ENCODE peak calls at places on chromosomes 7 and 10, in nine cellular contexts. P, S, E, D, K, Y, L, Q and I are unnamed samples. For H3K27me3 and H3K4me1, the result is how much of the 10 kb centered on the place peaks cover.

GRCh38 chr10:30502266-30503058 is 68.5 kb downstream of the MAP3K8 start:
- DNase-seq in P (peak), S (no peak), E (peak), D (no peak), K (no peak), Y (no peak), L (no peak), Q (peak), I (no peak)

GRCh38 chr10:37687581-37687980 is 169.8 kb downstream of the ZNF248 start:
- DNase-seq in P (no peak), S (no peak), E (no peak), D (no peak), K (no peak), Y (no peak), L (no peak), Q (no peak), I (no peak)

GRCh38 chr10:128304271-128304670 is 178.0 kb upstream of the MKI67 start:
- DNase-seq in P (no peak), S (no peak), E (no peak), D (no peak), K (no peak), Y (no peak), L (no peak), Q (no peak), I (no peak)

GRCh38 chr7:41449694-41450093 is 253.2 kb downstream of the INHBA start:
- DNase-seq in P (no peak), S (no peak), E (no peak), D (no peak), K (no peak), Y (no peak), L (no peak), Q (no peak), I (no peak)

GRCh38 chr7:48337012-48337621 is 165.9 kb downstream of the ABCA13 start:
- DNase-seq in P (peak), S (peak), E (no peak), D (no peak), K (no peak), Y (no peak), L (no peak), Q (peak), I (peak)

GRCh38 chr7:155491812-155492211 is 33.9 kb downstream of the EN2 start:
- DNase-seq in P (no peak), S (no peak), E (no peak), D (no peak), K (no peak), Y (no peak), L (no peak), Q (no peak), I (no peak)

GRCh38 chr7:99898836-99899235 is 20.5 kb downstream of the TRIM4 start:
- DNase-seq in P (no peak), S (no peak), E (no peak), D (no peak), K (no peak), Y (no peak), L (no peak), Q (no peak), I (no peak)

GRCh38 chr10:55158643-55159042 is 357.6 kb upstream of the PCDH15 start:
- DNase-seq in P (no peak), S (no peak), E (no peak), D (no peak), K (no peak), Y (no peak), L (no peak), Q (peak), I (no peak)

GRCh38 chr10:27826369-27826768 is 80.8 kb upstream of the MKX start:
- DNase-seq in P (no peak), S (no peak), E (no peak), D (no peak), K (no peak), Y (no peak), L (no peak), Q (no peak), I (no peak)

GRCh38 chr7:155589001-155589980 is 42.9 kb upstream of the CNPY1 start:
- DNase-seq in P (no peak), S (no peak), E (no peak), D (no peak), K (no peak), Y (no peak), L (no peak), Q (no peak), I (no peak)

GRCh38 chr7:115911466-115911865 is 119.1 kb downstream of the TFEC start:
- DNase-seq in P (no peak), S (no peak), E (no peak), D (no peak), K (no peak), Y (no peak), L (no peak), Q (no peak), I (no peak)

GRCh38 chr7:19971941-19972340 is 198.5 kb upstream of the TMEM196 start:
- DNase-seq in P (peak), S (no peak), E (no peak), D (no peak), K (no peak), Y (no peak), L (no peak), Q (no peak), I (no peak)

GRCh38 chr7:111255576-111255975 is 164.6 kb downstream of the LRRN3 start:
- DNase-seq in P (peak), S (no peak), E (no peak), D (no peak), K (no peak), Y (no peak), L (no peak), Q (no peak), I (no peak)

GRCh38 chr7:144144426-144144825 is 21.4 kb downstream of the OR2A14 start:
- DNase-seq in P (no peak), S (no peak), E (no peak), D (no peak), K (no peak), Y (no peak), L (no peak), Q (no peak), I (no peak)

DNA sequence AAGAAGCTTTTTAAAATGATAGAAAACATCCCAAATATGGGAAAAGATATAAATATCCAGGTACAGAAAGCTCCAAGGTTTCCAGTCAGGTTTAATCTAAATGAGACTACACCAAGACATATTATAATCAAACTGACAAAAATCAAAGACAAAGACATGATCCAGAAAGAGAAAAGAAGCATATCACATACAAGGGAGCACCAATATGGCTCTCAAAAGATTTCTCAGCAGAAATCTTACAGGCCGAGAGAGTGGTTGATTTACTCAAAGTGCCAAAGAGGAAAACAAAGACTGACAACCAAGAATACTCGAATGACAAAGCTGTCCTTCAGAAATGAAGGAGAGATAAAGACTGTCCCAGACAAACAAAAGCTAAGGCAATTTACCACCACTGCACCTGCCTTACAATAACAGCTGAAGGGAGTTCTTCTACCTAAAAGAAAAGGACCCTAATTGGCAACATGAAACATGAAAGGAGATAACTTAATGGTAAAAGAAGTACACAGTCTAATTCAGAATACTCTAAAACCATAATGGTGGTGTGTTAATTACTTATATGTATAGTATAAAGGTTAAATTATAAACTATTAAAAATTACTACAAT is 25.4 kb downstream of the OR2A14 start:
- DNase-seq in P (no peak), S (no peak), E (no peak), D (no peak), K (no peak), Y (no peak), L (no peak), Q (no peak), I (no peak)
- H3K27me3 ChIP-seq in P (under half), S (under half), E (under half), D (under half), K (under half), Y (under half), L (under half), Q (under half), I (under half)

GRCh38 chr7:44882899-44883298 is 2.4 kb downstream of the PURB start:
- DNase-seq in P (peak), S (no peak), E (no peak), D (no peak), K (no peak), Y (no peak), L (no peak), Q (no peak), I (no peak)
- H3K4me1 ChIP-seq in P (under half), S (under half), E (under half), D (half or more), K (half or more), Y (half or more), L (under half), Q (under half), I (half or more)

GRCh38 chr7:11185179-11185578 is 211.5 kb downstream of the PHF14 start:
- DNase-seq in P (peak), S (no peak), E (no peak), D (no peak), K (no peak), Y (no peak), L (no peak), Q (no peak), I (no peak)
- H3K27me3 ChIP-seq in P (under half), S (under half), E (under half), D (under half), K (under half), Y (under half), L (under half), Q (under half), I (under half)

DNA sequence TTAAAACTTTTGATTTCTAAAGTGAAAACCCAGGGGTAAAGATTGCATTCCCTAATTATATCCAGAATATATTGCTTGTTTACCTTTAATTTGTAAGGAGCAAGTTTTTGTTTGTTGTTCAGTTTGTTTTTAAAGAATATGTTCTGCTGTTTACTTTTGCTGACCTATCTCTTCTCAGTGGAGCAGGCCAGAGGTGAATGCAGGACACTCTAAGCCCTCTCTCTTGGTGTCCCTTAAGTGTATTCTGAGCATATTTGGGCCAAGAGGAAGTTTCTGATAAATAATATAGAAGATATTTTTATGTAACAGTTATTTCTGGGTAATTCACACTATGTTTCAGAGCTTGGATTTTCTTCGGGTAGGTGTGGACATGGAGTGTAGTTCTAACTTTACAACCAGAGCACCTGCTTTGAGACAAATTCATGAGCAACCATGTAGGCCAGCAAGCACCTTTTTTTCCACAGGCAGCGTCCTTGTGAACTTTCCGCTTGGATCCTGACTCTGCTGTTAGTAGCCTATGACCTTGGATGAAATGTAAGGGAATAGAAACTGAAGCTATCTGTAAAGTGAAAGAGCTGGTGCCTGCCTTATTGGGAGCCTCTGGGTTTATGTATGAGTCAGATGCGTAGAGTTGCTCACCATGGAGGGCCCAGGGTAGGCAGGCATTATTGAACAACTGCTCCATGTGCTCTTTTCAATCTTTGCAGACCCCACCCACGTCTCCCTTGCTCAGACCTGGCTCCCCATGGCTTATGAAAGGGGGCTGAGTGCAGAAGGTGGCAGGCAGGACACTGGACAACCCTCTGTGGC is 16.1 kb downstream of the OGDH start:
- DNase-seq in P (no peak), S (no peak), E (no peak), D (no peak), K (no peak), Y (no peak), L (no peak), Q (peak), I (no peak)
- H3K4me1 ChIP-seq in P (under half), S (under half), E (half or more), D (half or more), K (half or more), Y (half or more), L (half or more), Q (under half), I (under half)

DNA sequence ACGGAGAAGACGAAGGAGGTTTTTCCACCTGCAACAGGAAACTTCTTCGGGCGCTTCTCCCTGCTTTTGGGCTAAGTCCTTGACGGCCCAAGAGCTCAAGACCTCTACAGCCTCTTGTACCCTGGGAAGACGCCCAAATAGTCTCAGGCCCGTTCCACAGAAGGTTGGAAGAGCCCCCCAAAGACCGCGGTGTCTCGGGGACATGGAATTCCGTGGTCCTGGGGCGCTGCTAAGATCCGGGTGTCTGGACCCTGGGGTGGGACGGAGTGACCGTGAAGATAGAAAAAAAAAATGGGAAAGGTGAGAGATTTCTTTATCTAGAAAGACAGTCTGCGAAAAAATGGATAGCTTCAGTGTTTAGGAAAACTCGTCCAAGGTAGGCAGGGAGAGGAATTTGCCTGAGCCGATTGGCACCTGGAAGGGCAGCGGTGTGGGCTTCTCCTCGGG is 398 bp downstream of the GAD2 start:
- DNase-seq in P (no peak), S (no peak), E (no peak), D (no peak), K (no peak), Y (no peak), L (no peak), Q (no peak), I (no peak)
- H3K27me3 ChIP-seq in P (half or more), S (half or more), E (under half), D (half or more), K (under half), Y (half or more), L (under half), Q (half or more), I (under half)

DNA sequence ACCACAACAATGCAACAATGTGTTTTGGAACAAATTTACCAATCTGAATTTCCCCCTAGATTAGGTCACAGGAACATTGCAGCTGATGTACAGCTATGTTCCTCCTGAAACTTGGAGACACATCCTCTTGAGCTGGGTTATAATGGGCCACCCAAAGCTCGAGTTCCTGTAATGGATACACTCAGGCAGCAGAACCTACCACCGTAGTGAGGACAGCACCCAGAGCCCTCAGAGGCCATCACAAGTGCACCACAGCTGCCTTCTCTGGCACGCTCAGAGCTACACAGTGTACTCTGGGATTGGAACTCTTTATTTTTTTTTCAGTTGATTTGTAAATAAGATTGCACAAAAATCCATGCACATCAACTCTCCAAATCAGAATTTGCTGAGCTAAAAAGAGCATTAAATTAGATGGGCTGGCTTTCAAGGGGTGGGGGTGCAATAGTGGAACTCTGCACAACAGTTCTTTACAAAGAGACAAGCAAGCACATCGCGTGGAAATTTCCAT is 56.7 kb downstream of the EGFR start:
- DNase-seq in P (no peak), S (no peak), E (no peak), D (peak), K (peak), Y (no peak), L (no peak), Q (peak), I (peak)
- H3K4me1 ChIP-seq in P (under half), S (under half), E (under half), D (under half), K (half or more), Y (half or more), L (half or more), Q (under half), I (under half)